ENCODE peak calls at places on chromosomes 3 and 15, in six cellular contexts. Y is IMR-90, A is neuronal stem cell, F is mesenchymal stem cell, G is trophoblast cell, I is H1. S is an unnamed sample.

GRCh38 chr3:17783426-17783825 is 41.0 kb upstream of the TBC1D5 start:
- DNase-seq in I (no peak), Y (no peak), F (no peak), G (no peak), A (no peak), S (no peak)

GRCh38 chr3:48715179-48715800 is 1.7 kb downstream of the IP6K2 start:
- DNase-seq in I (no peak), A (peak), Y (peak), F (peak), G (peak), S (no peak)

GRCh38 chr15:89926158-89926557 is 13.4 kb upstream of the ARPIN start:
- DNase-seq in Y (no peak), F (no peak), A (no peak), I (no peak), G (no peak), S (no peak)

GRCh38 chr15:68407886-68408500 is 24.0 kb downstream of the ITGA11 start:
- DNase-seq in F (no peak), I (no peak), A (no peak), G (no peak), Y (no peak), S (peak)

GRCh38 chr3:89227634-89228033 is 120.2 kb downstream of the EPHA3 start:
- DNase-seq in Y (peak), I (no peak), A (no peak), G (no peak), F (peak), S (no peak)

GRCh38 chr3:147427796-147428195 is 18.6 kb downstream of the ZIC1 start:
- DNase-seq in F (no peak), G (no peak), Y (no peak), A (no peak), I (no peak), S (no peak)

GRCh38 chr3:137020315-137020714 is 62.5 kb downstream of the IL20RB start:
- DNase-seq in Y (peak), F (no peak), A (no peak), G (no peak), I (no peak), S (no peak)

GRCh38 chr3:139830817-139831216 is 104.2 kb upstream of the CLSTN2 start:
- DNase-seq in G (peak), Y (no peak), F (no peak), A (peak), I (no peak), S (peak)

GRCh38 chr15:71664622-71665021 is 145.7 kb upstream of the NR2E3 start:
- DNase-seq in Y (no peak), G (no peak), A (no peak), I (no peak), F (no peak), S (no peak)

GRCh38 chr3:142852009-142852408 is 36.9 kb downstream of the PCOLCE2 start:
- DNase-seq in A (no peak), G (no peak), I (no peak), Y (no peak), F (no peak), S (no peak)

GRCh38 chr3:78497692-78498091 is 1270.1 kb downstream of the ROBO1 start:
- DNase-seq in F (peak), G (no peak), I (no peak), Y (no peak), A (no peak), S (no peak)

GRCh38 chr3:177597325-177598109 is 400.2 kb upstream of the TBL1XR1 start:
- DNase-seq in I (no peak), Y (peak), F (peak), G (no peak), A (no peak), S (no peak)

GRCh38 chr3:169864270-169864669 is 5.5 kb downstream of the LRRC31 start:
- DNase-seq in Y (no peak), I (no peak), F (no peak), A (no peak), G (no peak), S (no peak)

GRCh38 chr3:63061449-63061848 is 186.2 kb upstream of the CADPS start:
- DNase-seq in G (no peak), Y (no peak), A (no peak), F (no peak), I (no peak), S (no peak)

GRCh38 chr15:38474155-38474757 is 20.3 kb downstream of the FAM98B start:
- DNase-seq in I (no peak), G (peak), A (peak), Y (peak), F (peak), S (no peak)

GRCh38 chr15:39118510-39118909 is 462.4 kb upstream of the THBS1 start:
- DNase-seq in I (no peak), F (no peak), Y (peak), G (no peak), A (no peak), S (no peak)

GRCh38 chr15:55527150-55527549 is 19.1 kb upstream of the DNAAF4 start:
- DNase-seq in F (no peak), G (no peak), A (no peak), Y (no peak), I (no peak), S (no peak)

GRCh38 chr3:140573011-140573410 is 104.9 kb upstream of the TRIM42 start:
- DNase-seq in F (no peak), A (no peak), Y (no peak), G (no peak), I (no peak), S (no peak)

GRCh38 chr3:31462050-31462569 is 70.6 kb upstream of the STT3B start:
- DNase-seq in F (no peak), A (no peak), Y (no peak), G (no peak), I (no peak), S (no peak)

GRCh38 chr3:14957933-14958332 is 10.6 kb downstream of the NR2C2 start:
- DNase-seq in F (peak), Y (no peak), G (no peak), A (no peak), I (no peak), S (no peak)

GRCh38 chr3:103009609-103010008 is 574.8 kb downstream of the ZPLD1 start:
- DNase-seq in G (no peak), F (no peak), I (no peak), Y (no peak), A (no peak), S (no peak)

GRCh38 chr3:16467368-16467767 is 46.1 kb downstream of the RFTN1 start:
- DNase-seq in F (peak), I (no peak), G (no peak), Y (no peak), A (no peak), S (no peak)

GRCh38 chr15:94174399-94174802 is 57.0 kb upstream of the MCTP2 start:
- DNase-seq in I (no peak), A (no peak), G (no peak), Y (peak), F (peak), S (no peak)

GRCh38 chr3:35772364-35773009 is 133.2 kb downstream of the ARPP21 start:
- DNase-seq in Y (no peak), F (no peak), G (no peak), I (no peak), A (no peak), S (no peak)

GRCh38 chr15:26069204-26069603 is 206.1 kb upstream of the ATP10A start:
- DNase-seq in I (no peak), G (no peak), F (no peak), Y (no peak), A (peak), S (no peak)

DNA sequence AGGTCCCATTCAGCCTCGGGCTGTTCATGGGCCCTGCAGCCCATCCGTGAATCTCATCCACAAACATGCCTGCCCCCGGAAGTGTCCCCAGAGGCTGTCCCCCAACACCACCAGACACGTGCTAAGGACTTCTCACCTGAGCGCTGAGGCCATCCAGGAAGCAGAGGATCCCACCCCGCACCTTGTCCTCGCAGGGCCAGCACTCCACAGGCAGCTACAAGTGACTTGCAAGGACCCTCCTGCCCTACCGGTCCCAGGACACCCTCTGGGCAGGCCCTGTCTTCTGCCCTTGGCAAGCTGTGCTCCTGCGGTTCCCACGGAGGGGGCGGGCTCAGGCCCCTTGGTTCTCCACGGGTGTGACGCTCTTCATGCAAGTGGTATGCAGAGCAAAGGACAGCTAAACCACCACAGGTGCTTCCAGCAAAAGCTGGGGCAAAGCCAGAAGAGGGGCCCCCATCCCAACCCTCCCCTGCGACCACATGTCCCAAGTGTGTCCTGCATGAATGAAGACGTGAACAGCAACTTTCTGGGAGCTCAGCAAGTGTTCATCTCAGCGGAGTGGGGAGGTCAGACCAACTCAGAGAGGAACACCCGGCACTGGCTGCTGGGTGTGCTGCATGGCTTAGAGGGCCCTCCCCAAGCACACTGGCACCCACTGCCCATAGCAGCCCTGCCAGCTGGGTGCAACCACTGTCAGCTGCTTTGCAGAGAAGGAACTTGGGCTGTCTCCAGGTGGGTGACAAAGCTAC is 145.8 kb downstream of the NUP210 start:
- DNase-seq in Y (no peak), A (no peak), G (no peak), F (no peak), I (no peak), S (no peak)
- H4K91ac ChIP-seq in Y (no peak), A (no peak), G (no peak), F (no peak), I (no peak), S (no peak)

DNA sequence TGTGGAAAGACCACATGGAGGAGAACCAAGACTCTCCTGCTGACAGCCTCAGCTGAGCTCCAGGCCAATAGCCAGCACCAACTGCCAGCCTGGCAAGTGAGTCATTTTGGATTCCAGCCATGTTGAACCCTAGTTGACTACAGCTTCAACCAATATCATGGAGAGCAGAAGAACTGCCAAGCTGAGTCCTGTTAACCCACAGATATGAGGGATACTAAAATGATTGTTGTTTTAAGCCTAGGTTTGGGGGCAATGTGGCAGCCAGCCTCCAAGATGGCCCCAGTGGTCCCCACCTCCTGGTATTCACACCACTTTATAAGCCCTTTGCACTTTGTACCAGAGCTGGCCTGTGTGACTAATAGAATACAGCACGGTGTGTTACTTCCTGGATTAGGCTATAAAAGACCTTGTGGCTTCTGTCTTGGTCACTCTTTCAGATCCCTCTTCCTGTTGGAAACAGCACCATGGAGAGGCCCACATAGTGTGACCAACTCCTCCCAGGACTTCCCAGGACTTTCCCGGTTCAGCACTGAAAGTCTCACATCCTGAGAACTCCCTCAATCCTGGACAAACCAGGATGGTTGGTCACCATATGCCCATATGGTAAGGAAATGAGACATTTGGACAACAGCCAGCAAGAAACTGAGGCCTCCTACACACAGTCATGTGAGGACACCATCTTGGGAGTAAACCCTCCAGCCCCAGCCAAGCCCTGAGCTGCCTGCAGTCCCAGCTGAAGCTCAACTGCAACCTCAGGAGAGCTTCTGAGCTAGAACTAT is 32.4 kb upstream of the CDV3 start:
- DNase-seq in G (no peak), I (no peak), Y (peak), A (no peak), F (peak), S (no peak)
- H3K27ac ChIP-seq in G (no peak), I (no peak), Y (no peak), A (no peak), F (no peak), S (no peak)

GRCh38 chr3:42443819-42444436 is 33.5 kb upstream of the LYZL4 start:
- DNase-seq in F (peak), Y (peak), G (peak), I (peak), A (peak), S (peak)
- H4K91ac ChIP-seq in F (no peak), Y (no peak), G (no peak), I (no peak), A (no peak), S (no peak)

DNA sequence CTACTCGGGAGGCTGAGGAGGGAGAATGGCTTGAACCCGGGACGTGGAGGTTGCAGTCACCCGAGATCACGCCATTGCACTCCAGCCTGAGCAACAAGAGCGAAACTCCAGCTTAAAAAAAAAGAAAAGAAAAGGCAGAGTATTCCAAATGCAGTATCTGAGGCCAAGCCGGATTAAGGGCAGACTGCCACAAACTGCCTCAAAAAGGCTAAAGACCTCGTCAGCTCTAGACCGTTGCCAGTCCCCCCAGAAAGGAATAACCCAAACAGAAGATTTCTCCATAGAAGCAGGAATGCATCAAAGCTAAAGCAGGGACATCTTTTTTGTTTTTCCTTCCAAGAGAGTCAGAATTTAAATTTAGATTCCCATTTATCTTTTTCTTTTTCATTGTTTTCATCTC is 72.9 kb downstream of the TM4SF4 start:
- DNase-seq in F (no peak), A (no peak), G (no peak), Y (peak), I (no peak), S (no peak)
- H3K27ac ChIP-seq in F (peak), A (no peak), G (peak), Y (peak), I (no peak), S (no peak)

GRCh38 chr15:86711476-86711875 is 631.8 kb downstream of the AGBL1 start:
- DNase-seq in F (no peak), A (no peak), Y (no peak), I (no peak), G (no peak), S (no peak)
- H4K91ac ChIP-seq in F (no peak), A (no peak), Y (no peak), I (no peak), G (no peak), S (no peak)

GRCh38 chr15:52732551-52732950 is 53.4 kb upstream of the ATOSA start:
- DNase-seq in Y (no peak), A (no peak), G (no peak), F (no peak), I (no peak), S (no peak)
- H3K27ac ChIP-seq in Y (no peak), A (no peak), G (no peak), F (no peak), I (no peak), S (no peak)

GRCh38 chr3:148863297-148863696 is 1.8 kb upstream of the CPA3 start:
- DNase-seq in Y (no peak), G (no peak), A (no peak), I (no peak), F (no peak), S (no peak)

GRCh38 chr3:148861277-148861869 is 3.7 kb upstream of the CPA3 start:
- DNase-seq in Y (peak), G (no peak), F (peak), A (peak), I (no peak), S (no peak)

GRCh38 chr3:148856404-148856803 is 8.7 kb upstream of the CPA3 start:
- DNase-seq in A (no peak), Y (no peak), F (no peak), G (no peak), I (no peak), S (no peak)

GRCh38 chr3:148852271-148853000 is 12.7 kb upstream of the CPA3 start:
- DNase-seq in G (no peak), Y (no peak), F (no peak), A (no peak), I (no peak), S (no peak)

GRCh38 chr3:148857321-148857720 is 7.8 kb upstream of the CPA3 start:
- DNase-seq in I (no peak), Y (no peak), F (no peak), A (no peak), G (no peak), S (no peak)
- H4K91ac ChIP-seq in I (no peak), Y (no peak), F (no peak), A (no peak), G (no peak), S (no peak)

DNA sequence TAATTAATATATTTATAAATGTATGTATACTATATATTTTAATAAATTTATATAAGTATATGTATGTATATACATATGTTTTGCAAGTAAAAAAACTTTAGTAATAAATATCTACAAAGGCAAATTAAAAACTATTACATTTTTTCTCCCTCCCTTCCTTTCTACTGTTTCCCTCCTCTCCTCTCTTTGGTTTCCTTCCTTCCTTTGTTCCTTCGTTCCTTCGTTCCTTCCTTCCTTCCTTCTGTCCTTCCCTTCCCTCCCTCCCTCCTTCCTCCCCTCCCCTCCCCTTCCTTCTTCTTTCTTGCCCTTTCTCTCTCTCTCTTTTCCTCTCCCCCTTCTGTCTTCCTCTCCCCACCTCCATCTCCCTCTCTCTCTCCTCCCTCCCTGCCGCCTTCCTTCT is 423.6 kb downstream of the LPP start:
- DNase-seq in Y (no peak), I (no peak), F (no peak), A (no peak), G (no peak), S (no peak)
- H3K27ac ChIP-seq in Y (no peak), I (no peak), F (no peak), A (no peak), G (no peak), S (no peak)

GRCh38 chr3:128844502-128844901 is 34.9 kb upstream of the ACAD9 start:
- DNase-seq in F (no peak), Y (no peak), I (no peak), A (no peak), G (no peak), S (no peak)
- H4K91ac ChIP-seq in F (no peak), Y (no peak), I (no peak), A (no peak), G (no peak), S (peak)

GRCh38 chr3:146164506-146164905 is 3.5 kb upstream of the PLOD2 start:
- DNase-seq in F (no peak), G (no peak), I (no peak), Y (no peak), A (no peak), S (no peak)

GRCh38 chr3:146164951-146165350 is 4.0 kb upstream of the PLOD2 start:
- DNase-seq in F (no peak), Y (no peak), G (peak), I (no peak), A (no peak), S (no peak)

GRCh38 chr3:146165370-146165769 is 4.4 kb upstream of the PLOD2 start:
- DNase-seq in Y (peak), G (peak), I (no peak), F (no peak), A (no peak), S (no peak)

GRCh38 chr3:146166450-146167222 is 5.7 kb upstream of the PLOD2 start:
- DNase-seq in F (peak), I (no peak), Y (peak), G (peak), A (no peak), S (no peak)

GRCh38 chr3:146165844-146166243 is 4.9 kb upstream of the PLOD2 start:
- DNase-seq in F (no peak), G (no peak), I (no peak), Y (no peak), A (no peak), S (no peak)
- H3K27ac ChIP-seq in F (peak), G (no peak), I (no peak), Y (peak), A (no peak), S (no peak)